ENCODE peak calls at places on chromosomes 7 and 10, in ten cellular contexts. U, B, M, E, O, N, I, G, V and D are unnamed samples.

GRCh38 chr10:72658696-72659400 is 33.0 kb upstream of the MICU1 start:
- DNase-seq in U (no peak), B (no peak), M (no peak), E (no peak), O (no peak), N (no peak), I (no peak), G (no peak), V (no peak), D (no peak)

GRCh38 chr10:71864861-71865473 is 13.9 kb upstream of the PSAP start:
- DNase-seq in U (peak; percentile 52), B (no peak), M (no peak), E (no peak), O (peak; percentile 65), N (no peak), I (no peak), G (no peak), V (no peak), D (no peak)

GRCh38 chr7:129840757-129841156 is 112.0 kb downstream of the UBE2H start:
- DNase-seq in U (no peak), B (no peak), M (no peak), E (no peak), O (peak; percentile 76), N (no peak), I (no peak), G (no peak), V (no peak), D (no peak)

GRCh38 chr10:63718006-63718405 is 196.8 kb downstream of the REEP3 start:
- DNase-seq in U (no peak), B (no peak), M (no peak), E (no peak), O (peak; percentile 13), N (no peak), I (no peak), G (no peak), V (no peak), D (no peak)

GRCh38 chr10:5043716-5044115 is 40.1 kb upstream of the AKR1C2 start:
- DNase-seq in U (no peak), B (no peak), M (no peak), E (no peak), O (peak; percentile 69), N (peak; percentile 87), I (no peak), G (no peak), V (no peak), D (no peak)

GRCh38 chr7:77474756-77475155 is 58.6 kb upstream of the GSAP start:
- DNase-seq in U (no peak), B (no peak), M (no peak), E (no peak), O (no peak), N (no peak), I (no peak), G (no peak), V (no peak), D (no peak)

GRCh38 chr7:151248191-151249033 is at the start of gene SMARCD3:
- DNase-seq in U (peak; percentile 17), B (peak; percentile 90), M (no peak), E (no peak), O (peak; percentile 84), N (peak; percentile 65), I (no peak), G (peak; percentile 72), V (no peak), D (no peak)

GRCh38 chr7:821688-822087 is 10.6 kb upstream of the SUN1 start:
- DNase-seq in U (no peak), B (peak; percentile 44), M (no peak), E (no peak), O (no peak), N (peak; percentile 53), I (no peak), G (no peak), V (no peak), D (no peak)

GRCh38 chr10:119302172-119302571 is 94.8 kb downstream of the GRK5 start:
- DNase-seq in U (no peak), B (peak; percentile 2), M (no peak), E (no peak), O (no peak), N (no peak), I (no peak), G (no peak), V (no peak), D (no peak)

GRCh38 chr7:128343554-128344430 is at the start of gene RBM28:
- DNase-seq in U (peak; percentile 88), B (peak; percentile 92), M (peak; percentile 95), E (peak; percentile 87), O (peak; percentile 94), N (peak; percentile 82), I (peak; percentile 78), G (peak; percentile 78), V (peak; percentile 66), D (peak; percentile 93)
- TF ChIP-seq CTCF in U (no peak), B (no peak), M (no peak), E (no peak), O (no peak), N (no peak), I (no peak), G (no peak), V (no peak), D (no peak)

GRCh38 chr10:17379151-17379690 is 75.2 kb downstream of the ST8SIA6 start:
- DNase-seq in U (no peak), B (no peak), M (no peak), E (no peak), O (no peak), N (no peak), I (no peak), G (no peak), V (no peak), D (no peak)

GRCh38 chr10:17381502-17382142 is 72.8 kb downstream of the ST8SIA6 start:
- DNase-seq in U (no peak), B (no peak), M (no peak), E (no peak), O (peak; percentile 47), N (no peak), I (no peak), G (no peak), V (no peak), D (no peak)

GRCh38 chr10:17380016-17380415 is 74.4 kb downstream of the ST8SIA6 start:
- DNase-seq in U (no peak), B (no peak), M (no peak), E (no peak), O (no peak), N (no peak), I (no peak), G (no peak), V (no peak), D (no peak)

GRCh38 chr10:17380888-17381287 is 73.5 kb downstream of the ST8SIA6 start:
- DNase-seq in U (no peak), B (no peak), M (no peak), E (no peak), O (no peak), N (no peak), I (no peak), G (no peak), V (no peak), D (no peak)

DNA sequence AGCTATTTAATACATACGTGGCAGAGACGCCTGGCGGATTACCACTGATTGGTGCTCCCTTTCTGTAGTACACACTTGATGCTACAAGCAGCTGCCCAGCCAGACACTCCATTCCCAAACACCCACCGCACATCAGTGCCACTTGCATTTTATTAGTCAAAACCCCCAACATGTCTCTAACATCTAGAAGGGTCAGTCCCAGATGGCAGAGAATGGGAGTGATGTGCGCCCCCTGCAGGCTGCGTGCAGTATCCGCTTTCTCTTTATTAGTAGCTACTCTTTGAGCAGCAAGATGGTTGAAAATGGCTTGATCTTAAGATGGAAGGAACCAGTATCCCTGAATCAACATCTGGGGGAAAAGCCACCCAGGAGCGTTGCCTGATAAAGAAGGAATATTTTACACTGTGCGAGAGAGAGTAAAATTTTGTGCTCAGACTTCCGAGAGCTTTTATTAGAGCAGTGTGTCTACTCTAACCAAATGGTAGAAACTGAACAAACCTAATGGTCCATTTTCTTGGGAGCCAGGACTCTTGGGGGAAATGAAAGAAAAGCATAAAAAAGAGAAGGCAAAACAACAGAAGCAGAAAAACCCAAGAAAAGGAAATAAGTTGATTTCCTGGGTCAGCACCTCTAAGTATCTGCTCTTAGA is 78.3 kb downstream of the ST8SIA6 start:
- DNase-seq in U (no peak), B (no peak), M (no peak), E (no peak), O (peak; percentile 15), N (no peak), I (no peak), G (peak; percentile 56), V (no peak), D (no peak)
- TF ChIP-seq CTCF in U (peak; percentile 80), B (no peak), M (peak; percentile 53), E (no peak), O (peak; percentile 52), N (peak; percentile 14), I (peak; percentile 56), G (peak; percentile 79), V (no peak), D (peak; percentile 36)

DNA sequence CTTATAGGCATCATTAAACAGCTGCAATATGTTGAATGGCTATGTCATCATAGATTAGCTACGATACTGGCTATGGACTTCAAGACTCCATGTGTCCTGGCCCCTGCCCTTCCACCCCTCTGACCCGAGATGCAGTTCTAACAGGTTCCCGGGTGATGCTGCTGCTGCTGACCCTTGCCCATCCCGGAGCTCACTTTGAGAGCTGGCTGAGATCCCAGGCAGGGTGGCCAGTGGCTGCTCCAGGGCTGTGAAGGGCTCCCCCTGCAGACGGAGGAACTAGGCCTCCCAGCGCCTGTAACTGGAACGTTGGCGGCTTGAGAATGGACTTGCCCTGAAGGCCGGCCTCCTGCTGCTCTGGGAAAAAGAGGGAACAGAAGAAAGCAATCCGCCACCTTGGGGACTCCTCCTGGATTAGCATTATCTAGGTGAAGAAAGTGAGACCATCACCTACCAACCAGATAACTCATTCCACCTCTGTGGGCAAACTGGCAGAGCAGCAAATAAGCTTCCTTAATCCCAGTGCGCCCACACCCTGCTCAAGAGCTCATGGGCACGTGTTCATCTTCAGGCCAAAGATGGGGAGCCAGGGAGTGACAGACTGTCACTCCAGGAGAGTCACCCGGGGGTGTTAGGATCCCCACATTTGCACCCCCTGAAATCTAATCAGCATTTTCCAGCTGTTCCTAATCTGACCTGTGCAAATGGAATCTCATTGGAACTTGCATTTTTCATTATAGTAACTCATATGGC is 56.8 kb downstream of the PARP12 start:
- DNase-seq in U (no peak), B (peak; percentile 46), M (no peak), E (peak; percentile 48), O (peak; percentile 64), N (peak; percentile 84), I (no peak), G (peak; percentile 77), V (no peak), D (no peak)
- TF ChIP-seq CTCF in U (peak; percentile 48), B (peak; percentile 38), M (peak; percentile 12), E (peak; percentile 63), O (peak; percentile 69), N (peak; percentile 66), I (peak; percentile 44), G (no peak), V (no peak), D (peak; percentile 14)

GRCh38 chr7:41889040-41889439 is 186.2 kb upstream of the INHBA start:
- DNase-seq in U (no peak), B (no peak), M (no peak), E (no peak), O (no peak), N (no peak), I (no peak), G (no peak), V (no peak), D (no peak)
- TF ChIP-seq CTCF in U (no peak), B (no peak), M (no peak), E (no peak), O (no peak), N (no peak), I (no peak), G (no peak), V (no peak), D (peak; percentile 4)

GRCh38 chr10:971613-972012 is 16.6 kb upstream of the GTPBP4 start:
- DNase-seq in U (no peak), B (no peak), M (no peak), E (no peak), O (no peak), N (no peak), I (no peak), G (no peak), V (no peak), D (no peak)
- TF ChIP-seq CTCF in U (no peak), B (no peak), M (no peak), E (no peak), O (no peak), N (no peak), I (no peak), G (no peak), V (no peak), D (no peak)